ENCODE peak calls at places on chromosomes 6 and 20, in ten cellular contexts. L is GM23338, S is tibial artery, V is IMR-90, T is heart left ventricle, J is fibroblast of mammary gland, G is dorsolateral prefrontal cortex, Y is A673, B is left lung, U is tibial nerve. X is an unnamed sample.

GRCh38 chr20:3172933-3173581 is at the start of gene LZTS3:
- DNase-seq in J (peak), B (peak), Y (peak), G (peak), V (peak), T (peak), S (peak), L (peak), U (peak), X (peak)

GRCh38 chr20:2873747-2874041 is 413 bp downstream of the PTPRA start:
- DNase-seq in V (peak), U (no peak), J (peak), B (peak), S (peak), T (peak), L (peak), G (peak), Y (peak), X (no peak)

GRCh38 chr6:125008261-125008671 is 46.0 kb downstream of the RNF217 start:
- DNase-seq in V (no peak), G (no peak), B (no peak), U (no peak), J (peak), S (no peak), L (no peak), T (no peak), Y (no peak), X (no peak)

GRCh38 chr6:136788069-136788902 is 4.0 kb downstream of the MAP3K5 start:
- DNase-seq in B (no peak), Y (peak), V (peak), J (peak), L (no peak), S (no peak), G (no peak), T (no peak), U (no peak), X (peak)

GRCh38 chr20:59749293-59749680 is 144.9 kb downstream of the PHACTR3 start:
- DNase-seq in T (no peak), V (peak), B (no peak), L (no peak), S (no peak), Y (no peak), G (no peak), U (no peak), J (peak), X (peak)

GRCh38 chr20:57560554-57561355 is at the start of gene PCK1:
- DNase-seq in V (peak), U (peak), G (no peak), L (no peak), S (peak), T (peak), Y (no peak), J (peak), B (no peak), X (peak)

GRCh38 chr20:41969656-41970055 is 351.5 kb upstream of the CHD6 start:
- DNase-seq in G (peak), S (no peak), Y (no peak), V (no peak), U (no peak), J (no peak), T (no peak), B (peak), L (no peak), X (no peak)

GRCh38 chr6:12137480-12137879 is 125.4 kb downstream of the HIVEP1 start:
- DNase-seq in S (no peak), U (peak), L (no peak), Y (peak), B (no peak), G (peak), J (peak), V (peak), T (peak), X (peak)

GRCh38 chr6:99312354-99312753 is 37.1 kb downstream of the FAXC start:
- DNase-seq in T (no peak), B (no peak), Y (no peak), U (no peak), J (no peak), L (no peak), G (no peak), V (no peak), S (no peak), X (no peak)

GRCh38 chr20:41260734-41261220 is 56.8 kb downstream of the ZHX3 start:
- DNase-seq in S (no peak), T (no peak), G (no peak), U (no peak), Y (no peak), B (no peak), L (no peak), V (no peak), J (no peak), X (peak)

GRCh38 chr20:63022501-63022900 is 15.7 kb upstream of the BHLHE23 start:
- DNase-seq in U (no peak), J (no peak), G (no peak), T (no peak), Y (no peak), B (peak), L (peak), V (no peak), S (peak), X (no peak)

GRCh38 chr6:102417368-102417767 is 1023.9 kb downstream of the GRIK2 start:
- DNase-seq in J (no peak), V (no peak), S (no peak), U (no peak), T (no peak), Y (no peak), G (no peak), L (no peak), B (no peak), X (no peak)

GRCh38 chr6:111734068-111734825 is 128.6 kb upstream of the TRAF3IP2 start:
- DNase-seq in G (no peak), L (no peak), S (no peak), Y (no peak), U (no peak), T (no peak), B (no peak), J (no peak), V (peak), X (peak)

GRCh38 chr6:169112483-169113320 is 140.9 kb downstream of the THBS2 start:
- DNase-seq in J (no peak), Y (no peak), V (no peak), U (no peak), B (no peak), S (no peak), G (no peak), T (no peak), L (peak), X (no peak)

GRCh38 chr20:34065260-34065659 is 46.8 kb downstream of the EIF2S2 start:
- DNase-seq in J (peak), S (no peak), B (no peak), T (no peak), G (no peak), Y (no peak), V (peak), L (no peak), U (no peak), X (peak)

GRCh38 chr6:100138346-100139022 is 144.5 kb upstream of the MCHR2 start:
- DNase-seq in U (no peak), Y (no peak), S (no peak), L (no peak), T (no peak), G (no peak), B (no peak), J (no peak), V (no peak), X (no peak)

GRCh38 chr6:10194816-10195639 is 219.8 kb downstream of the TFAP2A start:
- DNase-seq in Y (peak), J (no peak), T (no peak), U (no peak), B (no peak), G (no peak), V (no peak), L (peak), S (no peak), X (no peak)

GRCh38 chr6:21742238-21742660 is 148.7 kb downstream of the SOX4 start:
- DNase-seq in J (peak), U (no peak), L (peak), B (no peak), T (no peak), V (peak), S (no peak), G (no peak), Y (peak), X (peak)

GRCh38 chr6:28408076-28408802 is 8.7 kb upstream of the ZSCAN12 start:
- DNase-seq in L (no peak), S (no peak), Y (no peak), J (peak), U (no peak), G (no peak), T (no peak), B (no peak), V (peak), X (peak)

GRCh38 chr20:2382833-2383232 is 2.1 kb downstream of the TGM6 start:
- DNase-seq in V (no peak), L (no peak), Y (no peak), B (no peak), J (no peak), G (no peak), S (no peak), U (no peak), T (no peak), X (peak)

GRCh38 chr6:158286413-158286812 is 25.9 kb upstream of the TULP4 start:
- DNase-seq in V (peak), Y (no peak), T (no peak), U (no peak), J (peak), B (no peak), S (no peak), G (no peak), L (no peak), X (peak)

GRCh38 chr6:139334791-139335446 is 39.5 kb downstream of the CITED2 start:
- DNase-seq in U (peak), Y (peak), L (no peak), B (no peak), J (peak), G (no peak), T (no peak), S (no peak), V (peak), X (peak)

GRCh38 chr6:145099713-145100112 is 635.6 kb downstream of the EPM2A start:
- DNase-seq in G (no peak), J (no peak), V (no peak), Y (no peak), T (no peak), L (no peak), B (no peak), S (no peak), U (no peak), X (no peak)

GRCh38 chr6:31864818-31865204 is 2.2 kb upstream of the NEU1 start:
- DNase-seq in T (no peak), S (no peak), B (no peak), U (no peak), V (no peak), J (no peak), L (no peak), G (no peak), Y (no peak), X (no peak)

GRCh38 chr20:31808481-31808880 is 10.7 kb upstream of the MYLK2 start:
- DNase-seq in L (no peak), T (no peak), V (no peak), U (no peak), S (no peak), J (no peak), G (no peak), Y (no peak), B (no peak), X (no peak)

GRCh38 chr20:48908661-48909316 is 12.7 kb upstream of the ARFGEF2 start:
- DNase-seq in L (no peak), T (no peak), Y (no peak), V (no peak), J (no peak), U (no peak), B (no peak), S (peak), G (no peak), X (no peak)

GRCh38 chr6:40755749-40756452 is 168.7 kb upstream of the LRFN2 start:
- DNase-seq in G (no peak), Y (peak), L (no peak), T (no peak), V (peak), B (no peak), J (peak), S (no peak), U (no peak), X (no peak)

GRCh38 chr20:53957421-53958172 is 112.8 kb downstream of the BCAS1 start:
- DNase-seq in T (no peak), B (no peak), J (peak), Y (peak), S (no peak), U (no peak), L (peak), G (no peak), V (peak), X (peak)

GRCh38 chr6:137938770-137939379 is 71.8 kb downstream of the TNFAIP3 start:
- DNase-seq in V (no peak), Y (no peak), U (no peak), J (no peak), L (no peak), T (no peak), S (no peak), B (no peak), G (no peak), X (no peak)

DNA sequence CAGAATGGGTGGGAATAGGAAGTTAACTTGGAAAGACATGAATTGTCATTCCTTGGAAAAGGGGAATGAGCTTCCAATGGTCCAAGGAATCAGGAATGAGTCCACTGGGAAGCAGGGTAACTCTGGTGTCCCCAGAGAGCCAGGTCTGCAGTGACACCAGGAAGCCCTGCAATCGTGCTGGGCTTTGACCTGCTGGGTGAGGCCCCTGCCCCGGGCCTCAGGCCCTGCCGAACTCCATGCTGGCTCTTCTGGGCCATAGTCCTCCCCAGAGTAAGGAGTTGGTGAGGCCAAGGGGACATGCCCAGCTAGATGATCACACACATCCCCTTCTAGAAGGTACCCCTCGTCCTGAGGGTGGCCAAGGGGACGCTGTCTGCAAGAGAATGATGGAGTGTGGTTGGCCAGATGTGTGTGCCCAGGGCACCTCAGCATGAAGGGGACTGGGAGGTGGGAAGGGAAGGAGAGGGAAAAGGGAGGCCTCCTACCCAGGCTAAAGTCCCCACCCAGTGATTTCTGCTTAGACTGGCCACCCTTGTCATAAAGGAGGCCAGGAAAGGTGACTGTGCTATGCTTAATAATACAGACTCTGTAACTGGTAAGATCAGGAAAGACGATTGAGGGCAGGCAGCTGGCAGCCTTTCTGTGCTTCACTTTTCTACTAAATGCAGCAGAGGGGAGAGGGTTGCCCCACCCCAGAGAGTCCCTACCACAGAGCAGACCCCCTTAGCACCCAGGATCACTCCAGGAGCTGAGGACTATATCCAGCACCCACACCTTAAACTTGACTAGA is 119.3 kb downstream of the SNX5 start:
- DNase-seq in L (no peak), J (no peak), V (no peak), T (no peak), U (no peak), Y (no peak), G (no peak), S (no peak), B (no peak), X (no peak)
- H3K4me3 ChIP-seq in L (no peak), J (no peak), V (no peak), T (no peak), U (no peak), Y (no peak), G (no peak), S (no peak), B (no peak), X (no peak)

DNA sequence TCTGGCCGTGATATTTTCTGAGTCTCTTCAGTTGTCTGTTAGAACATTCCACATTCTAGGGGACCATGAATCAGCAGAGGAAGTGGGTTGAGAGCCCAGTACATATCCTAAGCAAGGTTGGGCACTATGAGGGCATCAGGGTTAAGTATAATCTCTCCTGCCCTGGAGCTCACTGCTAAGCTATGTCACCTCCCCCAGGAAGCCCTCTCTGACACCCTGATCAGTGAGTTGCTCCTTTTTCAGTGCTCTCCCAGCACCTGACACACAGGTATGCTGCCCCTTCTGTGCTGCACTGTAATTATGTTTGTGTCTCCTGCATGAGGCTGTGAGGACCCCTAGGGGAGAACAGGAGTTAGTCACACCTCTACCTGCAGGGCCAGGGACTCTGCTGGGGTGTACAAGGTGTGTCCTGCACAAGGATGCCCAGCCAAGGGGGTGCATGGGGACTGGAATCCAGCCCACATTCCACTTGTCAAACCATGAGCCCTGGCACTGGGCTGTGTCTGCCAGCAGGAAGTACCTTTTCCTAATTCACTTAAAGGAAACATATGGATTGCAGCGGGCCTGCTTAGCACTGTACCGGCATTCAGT is 3.9 kb downstream of the RAB44 start:
- DNase-seq in V (no peak), Y (no peak), J (no peak), U (no peak), L (peak), G (no peak), T (no peak), S (peak), B (no peak), X (no peak)
- TF ChIP-seq CTCF in V (no peak), Y (no peak), J (no peak), U (no peak), L (peak), G (no peak), T (no peak), S (no peak), B (no peak), X (no peak)

GRCh38 chr6:62284725-62285124 is 1.3 kb downstream of the KHDRBS2 start:
- DNase-seq in Y (no peak), V (no peak), T (no peak), S (no peak), L (no peak), B (no peak), G (no peak), J (no peak), U (no peak), X (no peak)

GRCh38 chr6:62283359-62283758 is 2.7 kb downstream of the KHDRBS2 start:
- DNase-seq in B (no peak), S (no peak), T (no peak), G (no peak), Y (no peak), L (no peak), J (no peak), V (no peak), U (no peak), X (no peak)

GRCh38 chr6:62286470-62286843 is 432 bp upstream of the KHDRBS2 start:
- DNase-seq in L (peak), S (no peak), Y (no peak), J (no peak), B (peak), V (no peak), T (no peak), U (no peak), G (no peak), X (no peak)

GRCh38 chr6:62283828-62284411 is 2.1 kb downstream of the KHDRBS2 start:
- DNase-seq in V (peak), Y (peak), T (no peak), G (peak), S (no peak), L (peak), U (peak), B (no peak), J (peak), X (peak)

DNA sequence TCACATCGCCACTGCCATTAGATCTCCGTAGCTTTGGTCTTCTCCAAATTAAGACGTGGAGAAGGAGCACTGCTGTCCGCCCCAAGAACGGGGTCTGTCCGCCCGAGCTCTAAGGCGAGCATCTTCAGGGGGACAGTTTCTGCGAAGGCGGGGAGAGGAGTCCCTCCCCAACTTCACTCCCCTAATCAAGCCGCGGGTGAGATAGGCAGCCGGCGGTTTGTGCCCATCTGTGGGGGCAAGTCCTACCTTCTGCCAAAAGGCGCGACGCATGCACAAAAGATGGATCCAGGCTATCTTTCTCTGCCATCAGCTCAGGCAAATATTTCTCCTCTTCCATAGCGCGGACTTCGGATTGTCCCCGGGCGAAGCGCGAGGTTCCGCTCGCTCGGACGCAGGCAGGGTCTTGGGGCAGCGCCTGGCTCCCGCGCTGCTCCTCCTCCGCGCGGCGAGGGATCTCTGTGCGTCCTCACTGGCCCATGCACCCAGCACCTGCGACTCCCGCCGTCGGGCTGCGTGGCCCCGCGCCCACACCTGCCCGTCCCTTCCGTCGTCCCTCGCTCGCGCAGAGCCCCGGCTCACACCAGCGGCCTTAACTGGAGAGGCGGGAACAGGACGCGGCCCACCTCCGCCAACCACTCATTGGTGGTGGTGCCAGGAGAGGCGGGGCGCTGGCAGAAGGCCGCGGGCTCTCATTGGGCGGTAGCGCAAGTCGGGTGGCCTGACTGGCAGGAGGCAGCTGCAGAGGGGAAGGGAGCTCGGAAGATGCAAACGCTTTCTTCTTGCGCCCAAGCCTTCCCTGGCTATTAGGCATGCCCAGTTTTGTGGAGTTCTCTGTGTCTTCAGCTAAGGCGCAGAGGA is at the start of gene KHDRBS2:
- DNase-seq in L (peak), G (peak), S (peak), B (peak), V (no peak), U (peak), J (peak), Y (peak), T (peak), X (peak)
- H3K4me3 ChIP-seq in L (peak), G (peak), S (peak), B (peak), V (no peak), U (peak), J (no peak), Y (no peak), T (peak), X (no peak)

GRCh38 chr6:121344539-121344938 is 10.3 kb upstream of the TBC1D32 start:
- DNase-seq in J (no peak), S (no peak), L (no peak), B (no peak), Y (no peak), V (no peak), U (no peak), G (no peak), T (no peak), X (no peak)
- TF ChIP-seq CTCF in J (no peak), S (no peak), L (no peak), B (no peak), Y (no peak), V (no peak), U (no peak), G (no peak), T (no peak), X (no peak)